ENCODE peak calls at places on chromosomes 1 and 21, in six cellular contexts. F is GM12878, A is uterus, G is HCT116, Y is stomach, I is body of pancreas. O is an unnamed sample.

GRCh38 chr1:111227875-111228747 is 598 bp downstream of the CHI3L2 start:
- DNase-seq in F (no peak), A (no peak), G (peak; percentile 71), Y (peak; percentile 31), I (no peak), O (no peak)

GRCh38 chr1:171115280-171115897 is 24.7 kb downstream of the FMO3 start:
- DNase-seq in F (no peak), A (no peak), G (no peak), Y (no peak), I (no peak), O (no peak)

GRCh38 chr1:180255538-180256352 is 25.7 kb downstream of the LHX4 start:
- DNase-seq in F (no peak), A (no peak), G (no peak), Y (no peak), I (no peak), O (no peak)

GRCh38 chr21:29947119-29947518 is 7.3 kb upstream of the GRIK1 start:
- DNase-seq in F (no peak), A (no peak), G (no peak), Y (no peak), I (no peak), O (no peak)

GRCh38 chr1:217048104-217048707 is 325.0 kb upstream of the ESRRG start:
- DNase-seq in F (no peak), A (no peak), G (no peak), Y (no peak), I (no peak), O (no peak)

GRCh38 chr21:42763578-42764442 is 110.4 kb downstream of the PDE9A start:
- DNase-seq in F (no peak), A (no peak), G (no peak), Y (no peak), I (no peak), O (no peak)

GRCh38 chr1:178633068-178633467 is 92.0 kb upstream of the RALGPS2 start:
- DNase-seq in F (no peak), A (no peak), G (no peak), Y (no peak), I (no peak), O (no peak)

GRCh38 chr1:27157194-27157593 is 2.3 kb upstream of the SLC9A1 start:
- DNase-seq in F (no peak), A (no peak), G (no peak), Y (no peak), I (no peak), O (no peak)

GRCh38 chr1:178686407-178686806 is 38.6 kb upstream of the RALGPS2 start:
- DNase-seq in F (no peak), A (no peak), G (no peak), Y (no peak), I (no peak), O (no peak)

GRCh38 chr21:17821121-17821520 is 2.0 kb upstream of the C21orf91 start:
- DNase-seq in F (no peak), A (no peak), G (no peak), Y (no peak), I (no peak), O (no peak)

GRCh38 chr1:192131914-192132313 is 26.3 kb upstream of the RGS18 start:
- DNase-seq in F (no peak), A (no peak), G (no peak), Y (no peak), I (no peak), O (no peak)

GRCh38 chr1:4741876-4742423 is 87.5 kb downstream of the AJAP1 start:
- DNase-seq in F (no peak), A (no peak), G (no peak), Y (no peak), I (no peak), O (no peak)

GRCh38 chr1:180230416-180230790 is 339 bp downstream of the LHX4 start:
- DNase-seq in F (no peak), A (no peak), G (no peak), Y (no peak), I (no peak), O (no peak)

GRCh38 chr1:46130144-46130543 is 2.3 kb downstream of the PIK3R3 start:
- DNase-seq in F (no peak), A (no peak), G (no peak), Y (no peak), I (no peak), O (no peak)
- TF ChIP-seq CTCF in F (no peak), A (no peak), G (no peak), Y (no peak), I (no peak), O (no peak)

DNA sequence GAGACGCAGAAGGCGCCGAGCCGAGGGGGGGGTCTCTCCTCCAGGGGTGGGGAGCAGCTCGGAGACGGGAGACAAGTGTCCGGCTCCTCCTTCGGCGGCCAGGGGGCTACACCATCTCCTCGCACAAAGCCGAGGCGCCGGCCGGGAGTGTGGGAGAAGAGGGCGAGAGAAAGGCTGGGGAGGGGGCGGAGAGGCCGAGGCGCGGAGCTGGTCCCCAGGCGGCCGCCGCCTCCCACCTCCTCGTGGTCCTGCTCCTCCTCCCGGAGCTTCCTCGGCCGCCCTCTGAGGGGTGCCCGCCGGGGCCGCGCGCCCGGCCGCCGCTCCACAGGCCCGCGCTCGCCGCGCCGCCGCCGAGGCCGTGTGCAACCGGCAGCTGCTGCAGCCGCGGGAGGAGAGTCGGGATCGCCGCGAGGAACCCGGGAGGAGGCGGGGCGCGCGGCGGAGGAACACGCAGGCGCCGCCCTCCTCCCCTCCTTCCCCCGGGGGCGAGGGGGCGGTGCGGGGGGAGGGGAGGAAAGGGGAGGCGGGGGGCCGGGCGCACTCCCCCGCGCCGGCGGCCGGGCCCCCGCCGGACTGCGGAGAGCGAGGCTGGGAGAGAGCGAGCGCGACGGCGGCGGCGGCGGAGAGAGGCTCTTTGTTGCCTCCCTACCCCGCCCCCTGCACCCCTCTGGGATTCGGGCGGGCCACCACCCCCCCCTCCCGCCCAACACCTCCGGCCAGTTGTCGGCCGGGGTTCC is at the start of gene ENAH:
- DNase-seq in F (no peak), A (peak; percentile 86), G (no peak), Y (peak; percentile 84), I (peak; percentile 83), O (peak; percentile 80)
- TF ChIP-seq POLR2A in F (no peak), A (peak; percentile 86), G (peak; percentile 76), Y (no peak), I (peak; percentile 21), O (no peak)

GRCh38 chr1:150072959-150073358 is 5.4 kb downstream of the VPS45 start:
- DNase-seq in F (no peak), A (no peak), G (peak; percentile 12), Y (no peak), I (no peak), O (no peak)
- TF ChIP-seq CTCF in F (peak; percentile 27), A (peak; percentile 44), G (peak; percentile 64), Y (no peak), I (peak; percentile 35), O (peak; percentile 54)

DNA sequence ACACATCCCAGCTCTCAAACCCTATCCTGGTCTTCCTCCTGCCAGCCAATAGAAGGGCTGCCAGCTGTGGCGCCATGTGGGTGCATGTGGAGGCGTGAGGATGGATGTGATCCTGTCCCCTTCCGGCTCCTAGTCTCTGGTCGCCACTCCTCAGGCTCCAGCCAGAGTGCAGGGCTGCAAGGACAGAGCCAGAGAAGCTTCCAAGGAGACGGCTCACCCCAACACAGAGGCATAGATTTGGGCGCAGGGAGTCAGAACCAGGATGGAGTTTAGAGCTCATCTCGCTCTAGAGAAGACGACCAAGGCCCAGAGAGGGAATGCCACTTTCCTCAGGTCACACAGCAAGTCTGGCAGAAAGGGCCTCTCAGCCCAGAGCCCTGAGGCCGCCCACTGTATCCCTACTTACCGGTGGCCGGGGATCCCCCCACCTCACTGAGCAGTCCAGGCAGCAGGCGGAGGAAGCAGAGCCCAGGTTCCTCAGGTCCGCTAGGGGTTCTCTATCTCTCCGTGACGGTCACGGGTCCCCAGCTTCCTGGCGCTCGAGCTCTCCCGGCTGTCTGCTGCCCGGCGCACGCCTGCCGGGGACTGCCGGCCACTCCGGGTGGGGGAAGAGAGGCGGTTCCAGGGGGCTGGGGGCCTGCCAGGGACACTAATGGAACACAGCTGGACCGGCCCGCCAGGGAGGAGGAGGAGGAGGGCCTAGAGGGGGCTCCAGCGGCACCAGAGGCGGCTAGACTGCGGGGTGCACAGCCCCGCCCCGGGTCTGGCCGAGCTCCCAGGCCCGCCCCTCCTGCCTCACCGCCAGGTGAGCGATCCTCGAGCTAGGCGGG is at the start of gene COL16A1:
- DNase-seq in F (no peak), A (peak; percentile 92), G (no peak), Y (peak; percentile 80), I (peak; percentile 36), O (peak; percentile 69)
- TF ChIP-seq POLR2A in F (no peak), A (no peak), G (no peak), Y (no peak), I (no peak), O (no peak)

GRCh38 chr1:109922326-109922725 is 11.7 kb downstream of the CSF1 start:
- DNase-seq in F (no peak), A (no peak), G (no peak), Y (no peak), I (no peak), O (no peak)

GRCh38 chr1:109923946-109924275 is 13.3 kb downstream of the CSF1 start:
- DNase-seq in F (no peak), A (peak; percentile 17), G (no peak), Y (no peak), I (no peak), O (no peak)

GRCh38 chr1:109924316-109924715 is 13.7 kb downstream of the CSF1 start:
- DNase-seq in F (no peak), A (peak; percentile 22), G (no peak), Y (no peak), I (no peak), O (peak; percentile 17)

GRCh38 chr1:109925159-109925990 is 14.7 kb downstream of the CSF1 start:
- DNase-seq in F (no peak), A (peak; percentile 20), G (no peak), Y (no peak), I (no peak), O (no peak)

DNA sequence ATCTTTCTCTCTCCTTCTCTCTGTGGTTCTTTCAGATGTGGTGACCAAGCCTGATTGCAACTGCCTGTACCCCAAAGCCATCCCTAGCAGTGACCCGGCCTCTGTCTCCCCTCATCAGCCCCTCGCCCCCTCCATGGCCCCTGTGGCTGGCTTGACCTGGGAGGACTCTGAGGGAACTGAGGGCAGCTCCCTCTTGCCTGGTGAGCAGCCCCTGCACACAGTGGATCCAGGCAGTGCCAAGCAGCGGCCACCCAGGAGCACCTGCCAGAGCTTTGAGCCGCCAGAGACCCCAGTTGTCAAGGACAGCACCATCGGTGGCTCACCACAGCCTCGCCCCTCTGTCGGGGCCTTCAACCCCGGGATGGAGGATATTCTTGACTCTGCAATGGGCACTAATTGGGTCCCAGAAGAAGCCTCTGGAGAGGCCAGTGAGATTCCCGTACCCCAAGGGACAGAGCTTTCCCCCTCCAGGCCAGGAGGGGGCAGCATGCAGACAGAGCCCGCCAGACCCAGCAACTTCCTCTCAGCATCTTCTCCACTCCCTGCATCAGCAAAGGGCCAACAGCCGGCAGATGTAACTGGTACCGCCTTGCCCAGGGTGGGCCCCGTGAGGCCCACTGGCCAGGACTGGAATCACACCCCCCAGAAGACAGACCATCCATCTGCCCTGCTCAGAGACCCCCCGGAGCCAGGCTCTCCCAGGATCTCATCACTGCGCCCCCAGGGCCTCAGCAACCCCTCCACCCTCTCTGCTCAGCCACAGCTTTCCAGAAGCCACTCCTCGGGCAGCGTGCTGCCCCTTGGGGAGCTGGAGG is 12.7 kb downstream of the CSF1 start:
- DNase-seq in F (no peak), A (no peak), G (no peak), Y (no peak), I (no peak), O (peak; percentile 38)
- TF ChIP-seq CTCF in F (peak; percentile 42), A (no peak), G (peak; percentile 24), Y (no peak), I (peak; percentile 39), O (no peak)

GRCh38 chr1:16138772-16139221 is 17.1 kb downstream of the EPHA2 start:
- DNase-seq in F (no peak), A (no peak), G (no peak), Y (no peak), I (no peak), O (no peak)
- TF ChIP-seq POLR2A in F (no peak), A (no peak), G (no peak), Y (no peak), I (no peak), O (no peak)

GRCh38 chr1:231057410-231057809 is 17.4 kb upstream of the FAM89A start:
- DNase-seq in F (no peak), A (no peak), G (no peak), Y (no peak), I (no peak), O (no peak)
- TF ChIP-seq CTCF in F (no peak), A (no peak), G (no peak), Y (no peak), I (no peak), O (no peak)